ENCODE peak calls at places on chromosomes 12 and 14, in four cellular contexts. P is A549, Y is K562, H is SK-N-SH. I is an unnamed sample.

GRCh38 chr14:93114713-93115068 is 1.0 kb downstream of the ITPK1 start:
- DNase-seq in P (no peak), Y (no peak), H (no peak), I (no peak)

GRCh38 chr12:105352940-105353635 is 22.6 kb downstream of the C12orf75 start:
- DNase-seq in P (no peak), Y (peak), H (no peak), I (no peak)

GRCh38 chr14:71103662-71104484 is 196.6 kb downstream of the PCNX1 start:
- DNase-seq in P (peak), Y (peak), H (peak), I (no peak)

GRCh38 chr12:19436931-19437330 is 2.4 kb upstream of the AEBP2 start:
- DNase-seq in P (no peak), Y (no peak), H (no peak), I (peak)

GRCh38 chr12:79535751-79536150 is 155.0 kb downstream of the PAWR start:
- DNase-seq in P (no peak), Y (no peak), H (no peak), I (no peak)

GRCh38 chr12:129312048-129312447 is 458.8 kb downstream of the GLT1D1 start:
- DNase-seq in P (no peak), Y (no peak), H (no peak), I (no peak)

GRCh38 chr12:50985322-50985721 is 33.0 kb downstream of the HIGD1C start:
- DNase-seq in P (no peak), Y (no peak), H (no peak), I (no peak)

GRCh38 chr14:54929556-54929955 is 26.9 kb upstream of the GCH1 start:
- DNase-seq in P (no peak), Y (no peak), H (no peak), I (no peak)

GRCh38 chr14:77124345-77125274 is 17.0 kb downstream of the ZDHHC22 start:
- DNase-seq in P (no peak), Y (peak), H (peak), I (peak)

GRCh38 chr14:76942288-76942778 is 86.2 kb downstream of the IRF2BPL start:
- DNase-seq in P (no peak), Y (no peak), H (no peak), I (no peak)

GRCh38 chr12:96368233-96368632 is 32.0 kb downstream of the CDK17 start:
- DNase-seq in P (no peak), Y (no peak), H (no peak), I (no peak)

GRCh38 chr12:50537538-50537919 is 32.7 kb downstream of the DIP2B start:
- DNase-seq in P (peak), Y (no peak), H (no peak), I (no peak)

GRCh38 chr12:21169878-21170472 is 39.0 kb downstream of the SLCO1B1 start:
- DNase-seq in P (peak), Y (peak), H (peak), I (peak)

GRCh38 chr12:24921251-24922038 is 27.5 kb downstream of the BCAT1 start:
- DNase-seq in P (no peak), Y (no peak), H (no peak), I (no peak)

GRCh38 chr14:66842911-66843572 is 335.1 kb downstream of the GPHN start:
- DNase-seq in P (no peak), Y (no peak), H (no peak), I (no peak)

GRCh38 chr14:102525213-102526143 is 15.9 kb upstream of the ANKRD9 start:
- DNase-seq in P (no peak), Y (no peak), H (no peak), I (no peak)

GRCh38 chr12:6526766-6527525 is 7.4 kb upstream of the GAPDH start:
- DNase-seq in P (no peak), Y (no peak), H (no peak), I (no peak)

GRCh38 chr14:77267937-77268699 is 2.9 kb downstream of the NGB start:
- DNase-seq in P (no peak), Y (no peak), H (no peak), I (no peak)

GRCh38 chr12:12817611-12818010 is 4.5 kb downstream of the DDX47 start:
- DNase-seq in P (no peak), Y (no peak), H (no peak), I (no peak)

GRCh38 chr14:89141862-89142261 is 275.2 kb downstream of the FOXN3 start:
- DNase-seq in P (no peak), Y (no peak), H (no peak), I (no peak)

GRCh38 chr14:101481557-101481956 is 79.7 kb upstream of the DIO3 start:
- DNase-seq in P (no peak), Y (no peak), H (no peak), I (no peak)

GRCh38 chr14:99246536-99247083 is 25.4 kb downstream of the BCL11B start:
- DNase-seq in P (no peak), Y (no peak), H (no peak), I (peak)

GRCh38 chr12:111438501-111438900 is 32.8 kb downstream of the SH2B3 start:
- DNase-seq in P (no peak), Y (no peak), H (no peak), I (no peak)

GRCh38 chr14:54348001-54348611 is 48.7 kb upstream of the CDKN3 start:
- DNase-seq in P (peak), Y (peak), H (peak), I (no peak)

GRCh38 chr12:26091837-26092236 is 33.0 kb downstream of the BHLHE41 start:
- DNase-seq in P (no peak), Y (no peak), H (peak), I (no peak)

GRCh38 chr12:19306366-19306765 is 132.9 kb upstream of the AEBP2 start:
- DNase-seq in P (no peak), Y (no peak), H (no peak), I (no peak)

GRCh38 chr12:95051241-95051640 is 22.2 kb downstream of the NR2C1 start:
- DNase-seq in P (no peak), Y (no peak), H (no peak), I (no peak)

GRCh38 chr12:82966160-82966559 is 279.5 kb downstream of the TMTC2 start:
- DNase-seq in P (no peak), Y (no peak), H (no peak), I (no peak)

GRCh38 chr14:81684696-81685095 is 151.0 kb upstream of the SEL1L start:
- DNase-seq in P (no peak), Y (no peak), H (no peak), I (no peak)

GRCh38 chr14:81681466-81681865 is 147.8 kb upstream of the SEL1L start:
- DNase-seq in P (no peak), Y (no peak), H (no peak), I (no peak)

GRCh38 chr14:81682134-81682533 is 148.5 kb upstream of the SEL1L start:
- DNase-seq in P (no peak), Y (no peak), H (no peak), I (no peak)

GRCh38 chr14:81686512-81686911 is 152.9 kb upstream of the SEL1L start:
- DNase-seq in P (no peak), Y (no peak), H (no peak), I (no peak)
- H3K4me3 ChIP-seq in P (no peak), Y (no peak), H (no peak), I (no peak)

GRCh38 chr12:118052324-118053070 is 8.5 kb downstream of the WSB2 start:
- DNase-seq in P (peak), Y (no peak), H (no peak), I (no peak)
- TF ChIP-seq RAD21 in P (peak), Y (no peak), H (no peak), I (no peak)

GRCh38 chr12:89177802-89178201 is 174.5 kb downstream of the DUSP6 start:
- DNase-seq in P (no peak), Y (no peak), H (no peak), I (no peak)

GRCh38 chr12:89179245-89179644 is 173.1 kb downstream of the DUSP6 start:
- DNase-seq in P (no peak), Y (no peak), H (no peak), I (no peak)

GRCh38 chr12:89180496-89180895 is 171.8 kb downstream of the DUSP6 start:
- DNase-seq in P (no peak), Y (no peak), H (no peak), I (no peak)

GRCh38 chr12:89181271-89181920 is 170.9 kb downstream of the DUSP6 start:
- DNase-seq in P (peak), Y (no peak), H (no peak), I (no peak)

GRCh38 chr12:89179983-89180382 is 172.3 kb downstream of the DUSP6 start:
- DNase-seq in P (peak), Y (no peak), H (peak), I (no peak)
- TF ChIP-seq CHD2 in P (no peak), Y (no peak), H (no peak), I (no peak)

GRCh38 chr12:70245458-70245857 is 2.2 kb downstream of the CNOT2 start:
- DNase-seq in P (no peak), Y (no peak), H (no peak), I (no peak)

GRCh38 chr12:70243510-70244331 is 488 bp downstream of the CNOT2 start:
- DNase-seq in P (peak), Y (peak), H (peak), I (peak)

GRCh38 chr12:70247653-70248199 is 4.5 kb downstream of the CNOT2 start:
- DNase-seq in P (no peak), Y (no peak), H (no peak), I (no peak)

GRCh38 chr12:70248916-70249315 is 5.7 kb downstream of the CNOT2 start:
- DNase-seq in P (no peak), Y (no peak), H (no peak), I (no peak)

DNA sequence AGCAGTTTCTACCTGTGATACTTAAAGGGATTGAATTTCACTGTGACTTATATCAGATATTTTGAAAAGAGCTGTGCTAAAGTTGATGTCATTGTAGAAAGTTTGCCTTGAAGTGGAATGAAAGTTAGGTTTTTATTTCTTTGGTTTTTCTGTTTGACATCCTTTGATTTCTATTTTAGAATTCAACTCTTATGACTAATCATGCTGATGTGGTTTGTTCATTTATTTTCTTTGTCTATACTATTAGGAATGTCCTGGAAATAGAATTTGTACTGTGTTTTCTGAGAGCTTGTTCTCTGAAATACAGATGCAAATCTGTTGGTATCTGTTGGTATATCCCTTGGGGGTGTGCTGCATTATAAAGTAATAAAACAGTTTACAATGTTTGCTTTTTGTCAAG is 3.3 kb downstream of the CNOT2 start:
- DNase-seq in P (no peak), Y (no peak), H (no peak), I (no peak)
- H3K4me3 ChIP-seq in P (no peak), Y (no peak), H (peak), I (no peak)